ENCODE peak calls at places on chromosomes 2 and 18, in four cellular contexts. One of them, this sample, is unnamed.
A peak's percentile ranks its signal among the peaks of the same experiment; 100 is the strongest.

GRCh38 chr2:236172866-236173733 is 4.9 kb upstream of the GBX2 start:
- DNase-seq in amniotic epithelial cell: no peak
- DNase-seq in Daoy: no peak
- DNase-seq in CD4-positive, alpha-beta T cell: no peak
- DNase-seq in this sample: no peak

GRCh38 chr2:213253162-213253561 is 31.1 kb upstream of the SPAG16 start:
- DNase-seq in Daoy: no peak
- DNase-seq in CD4-positive, alpha-beta T cell: no peak
- DNase-seq in amniotic epithelial cell: no peak
- DNase-seq in this sample: no peak

GRCh38 chr18:74234326-74235171 is 57.2 kb downstream of the CYB5A start:
- DNase-seq in Daoy: peak; percentile 11
- DNase-seq in CD4-positive, alpha-beta T cell: no peak
- DNase-seq in amniotic epithelial cell: peak; percentile 100
- DNase-seq in this sample: no peak

GRCh38 chr2:173571021-173571821 is 216.5 kb downstream of the CDCA7 start:
- DNase-seq in amniotic epithelial cell: peak; percentile 17
- DNase-seq in Daoy: peak; percentile 30
- DNase-seq in CD4-positive, alpha-beta T cell: no peak
- DNase-seq in this sample: no peak

GRCh38 chr2:212646698-212647097 is 108.1 kb upstream of the ERBB4 start:
- DNase-seq in amniotic epithelial cell: peak; percentile 70
- DNase-seq in Daoy: peak; percentile 71
- DNase-seq in CD4-positive, alpha-beta T cell: no peak
- DNase-seq in this sample: no peak

GRCh38 chr2:235098273-235098672 is 146.5 kb downstream of the SH3BP4 start:
- DNase-seq in amniotic epithelial cell: no peak
- DNase-seq in CD4-positive, alpha-beta T cell: no peak
- DNase-seq in Daoy: no peak
- DNase-seq in this sample: no peak

GRCh38 chr18:12293831-12294230 is 14.2 kb upstream of the TUBB6 start:
- DNase-seq in Daoy: no peak
- DNase-seq in CD4-positive, alpha-beta T cell: no peak
- DNase-seq in amniotic epithelial cell: no peak
- DNase-seq in this sample: no peak

GRCh38 chr2:127154985-127155650 is 48.2 kb upstream of the BIN1 start:
- DNase-seq in amniotic epithelial cell: peak; percentile 32
- DNase-seq in CD4-positive, alpha-beta T cell: no peak
- DNase-seq in Daoy: peak; percentile 30
- DNase-seq in this sample: no peak

GRCh38 chr2:65566617-65567016 is 134.2 kb upstream of the SPRED2 start:
- DNase-seq in Daoy: no peak
- DNase-seq in amniotic epithelial cell: peak; percentile 19
- DNase-seq in CD4-positive, alpha-beta T cell: no peak
- DNase-seq in this sample: peak; percentile 2

GRCh38 chr18:56489901-56490300 is 148.5 kb downstream of the TXNL1 start:
- DNase-seq in CD4-positive, alpha-beta T cell: no peak
- DNase-seq in Daoy: no peak
- DNase-seq in amniotic epithelial cell: no peak
- DNase-seq in this sample: no peak

GRCh38 chr2:205682239-205683021 is at the start of gene NRP2:
- DNase-seq in amniotic epithelial cell: peak; percentile 87
- DNase-seq in CD4-positive, alpha-beta T cell: peak; percentile 20
- DNase-seq in Daoy: peak; percentile 92
- DNase-seq in this sample: peak; percentile 34

GRCh38 chr18:72460210-72460680 is 83.9 kb downstream of the CBLN2 start:
- DNase-seq in amniotic epithelial cell: no peak
- DNase-seq in Daoy: peak; percentile 33
- DNase-seq in CD4-positive, alpha-beta T cell: no peak
- DNase-seq in this sample: no peak

GRCh38 chr2:208573559-208573958 is 167.0 kb downstream of the PTH2R start:
- DNase-seq in CD4-positive, alpha-beta T cell: no peak
- DNase-seq in amniotic epithelial cell: no peak
- DNase-seq in Daoy: no peak
- DNase-seq in this sample: peak; percentile 37

GRCh38 chr18:38413202-38413601 is 847.6 kb upstream of the CELF4 start:
- DNase-seq in CD4-positive, alpha-beta T cell: no peak
- DNase-seq in Daoy: no peak
- DNase-seq in amniotic epithelial cell: no peak
- DNase-seq in this sample: no peak

GRCh38 chr2:104867351-104868080 is 13.6 kb downstream of the POU3F3 start:
- DNase-seq in CD4-positive, alpha-beta T cell: no peak
- DNase-seq in amniotic epithelial cell: no peak
- DNase-seq in Daoy: peak; percentile 44
- DNase-seq in this sample: no peak

GRCh38 chr2:176419591-176420071 is 150.4 kb downstream of the MTX2 start:
- DNase-seq in amniotic epithelial cell: peak; percentile 73
- DNase-seq in CD4-positive, alpha-beta T cell: no peak
- DNase-seq in Daoy: peak; percentile 5
- DNase-seq in this sample: no peak